ENCODE peak calls at places on chromosomes 13 and 19, in nine cellular contexts. S is RCC 7860; W is cardiac muscle cell; T is T-helper 2 cell; O is activated CD8-positive, alpha-beta memory T cell treated with anti-CD3 and anti-CD28 coated beads, Interleukin-2, amount 10 ng/mL, durations not matched to agents 7 days and 5 days; E is T-helper 1 cell; G is AG08396; M is stromal cell of bone marrow; C is heart left ventricle. I is an unnamed sample.

GRCh38 chr13:22662771-22663170 is 518.0 kb upstream of the SGCG start:
- DNase-seq in S (no peak), W (no peak), T (no peak), O (no peak), E (no peak), G (no peak), M (no peak), C (no peak), I (no peak)

GRCh38 chr19:35609881-35610353 is 2.6 kb upstream of the HAUS5 start:
- DNase-seq in S (no peak), W (no peak), T (no peak), O (peak), E (no peak), G (no peak), M (no peak), C (no peak), I (no peak)

GRCh38 chr13:112066624-112067004 is 335 bp upstream of the SOX1 start:
- DNase-seq in S (no peak), W (peak), T (peak), O (no peak), E (no peak), G (no peak), M (no peak), C (peak), I (no peak)

GRCh38 chr13:98493035-98493401 is 83.9 kb downstream of the STK24 start:
- DNase-seq in S (no peak), W (no peak), T (no peak), O (no peak), E (no peak), G (no peak), M (no peak), C (no peak), I (no peak)

GRCh38 chr13:51833980-51834379 is 11.0 kb downstream of the TMEM272 start:
- DNase-seq in S (no peak), W (no peak), T (no peak), O (no peak), E (no peak), G (no peak), M (no peak), C (no peak), I (no peak)

GRCh38 chr19:10346509-10346908 is 7.1 kb upstream of the ICAM3 start:
- DNase-seq in S (no peak), W (peak), T (no peak), O (no peak), E (no peak), G (no peak), M (no peak), C (peak), I (no peak)

GRCh38 chr13:98775844-98776598 is 23.5 kb upstream of the SLC15A1 start:
- DNase-seq in S (peak), W (no peak), T (no peak), O (no peak), E (no peak), G (peak), M (no peak), C (no peak), I (peak)

GRCh38 chr19:35120492-35120891 is 4.9 kb downstream of the FXYD3 start:
- DNase-seq in S (peak), W (peak), T (no peak), O (no peak), E (no peak), G (peak), M (peak), C (no peak), I (no peak)

GRCh38 chr13:29849071-29849541 is 1.3 kb downstream of the UBL3 start:
- DNase-seq in S (no peak), W (peak), T (peak), O (peak), E (no peak), G (no peak), M (no peak), C (no peak), I (peak)

GRCh38 chr13:73210218-73210883 is 151.5 kb downstream of the KLF5 start:
- DNase-seq in S (no peak), W (no peak), T (no peak), O (no peak), E (no peak), G (no peak), M (no peak), C (no peak), I (no peak)

GRCh38 chr19:58261600-58261967 is 17.2 kb upstream of the ZNF8 start:
- DNase-seq in S (no peak), W (no peak), T (no peak), O (no peak), E (no peak), G (no peak), M (no peak), C (no peak), I (no peak)

GRCh38 chr19:16875584-16876555 is 12.9 kb upstream of the F2RL3 start:
- DNase-seq in S (no peak), W (no peak), T (no peak), O (no peak), E (no peak), G (no peak), M (no peak), C (no peak), I (no peak)

GRCh38 chr13:65330691-65331090 is 1899.4 kb downstream of the PCDH9 start:
- DNase-seq in S (no peak), W (no peak), T (no peak), O (no peak), E (no peak), G (no peak), M (no peak), C (no peak), I (no peak)

GRCh38 chr19:34825212-34825611 is 52.2 kb upstream of the ZNF599 start:
- DNase-seq in S (no peak), W (no peak), T (no peak), O (no peak), E (no peak), G (no peak), M (no peak), C (no peak), I (no peak)

GRCh38 chr19:6103217-6103644 is 7.1 kb downstream of the RFX2 start:
- DNase-seq in S (no peak), W (peak), T (no peak), O (no peak), E (no peak), G (peak), M (peak), C (peak), I (no peak)

GRCh38 chr19:5955638-5955935 is 22.4 kb downstream of the RANBP3 start:
- DNase-seq in S (no peak), W (peak), T (no peak), O (no peak), E (no peak), G (peak), M (no peak), C (no peak), I (no peak)

GRCh38 chr13:29918845-29919244 is 68.4 kb upstream of the UBL3 start:
- DNase-seq in S (peak), W (peak), T (no peak), O (no peak), E (no peak), G (peak), M (peak), C (no peak), I (no peak)

GRCh38 chr19:38638461-38638860 is 9.0 kb upstream of the ACTN4 start:
- DNase-seq in S (no peak), W (no peak), T (no peak), O (no peak), E (no peak), G (no peak), M (no peak), C (no peak), I (no peak)

GRCh38 chr13:71831716-71832115 is 35.3 kb downstream of the DACH1 start:
- DNase-seq in S (no peak), W (no peak), T (no peak), O (no peak), E (no peak), G (no peak), M (no peak), C (no peak), I (no peak)